ENCODE peak calls at places on chromosomes 6 and 20, in ten cellular contexts. Z, C, O, Y, R, J, D, A, K and B are unnamed samples.
A peak's percentile ranks its signal among the peaks of the same experiment; 100 is the strongest.

GRCh38 chr6:21886601-21887091 is 293.1 kb downstream of the SOX4 start:
- DNase-seq in C (no peak), J (no peak), A (no peak), D (no peak), K (no peak), R (no peak), Y (peak; percentile 4), Z (no peak), O (peak; percentile 53), B (no peak)

GRCh38 chr6:43972915-43973304 is 154.3 kb downstream of the MRPL14 start:
- DNase-seq in Z (peak; percentile 40), Y (peak; percentile 60), O (no peak), K (no peak), A (peak; percentile 18), J (peak; percentile 47), D (peak; percentile 16), C (peak; percentile 57), R (no peak), B (no peak)

GRCh38 chr6:130677766-130678165 is 149.4 kb upstream of the SMLR1 start:
- DNase-seq in D (no peak), J (no peak), Z (peak; percentile 50), C (no peak), K (no peak), A (no peak), O (no peak), R (no peak), Y (no peak), B (no peak)

GRCh38 chr6:87482382-87482781 is 9.6 kb downstream of the SLC35A1 start:
- DNase-seq in R (no peak), Z (no peak), K (no peak), Y (no peak), C (no peak), J (peak; percentile 35), A (no peak), D (no peak), O (no peak), B (no peak)

GRCh38 chr20:50194831-50195523 is 4.3 kb downstream of the CEBPB start:
- DNase-seq in C (no peak), K (no peak), Z (peak; percentile 46), D (no peak), Y (no peak), J (no peak), O (peak; percentile 47), A (no peak), R (no peak), B (no peak)

GRCh38 chr6:4506806-4507205 is 269.4 kb upstream of the CDYL start:
- DNase-seq in A (no peak), K (no peak), C (no peak), D (no peak), O (no peak), J (no peak), Z (no peak), Y (no peak), R (no peak), B (no peak)

GRCh38 chr6:106692112-106692822 is 62.9 kb downstream of the QRSL1 start:
- DNase-seq in R (no peak), Y (no peak), A (no peak), O (peak; percentile 28), K (no peak), Z (peak; percentile 70), D (peak; percentile 81), J (peak; percentile 51), C (peak; percentile 27), B (no peak)

GRCh38 chr20:13654463-13655023 is 15.8 kb upstream of the TASP1 start:
- DNase-seq in J (no peak), D (no peak), K (no peak), Z (no peak), O (no peak), A (no peak), Y (no peak), R (no peak), C (no peak), B (no peak)

GRCh38 chr6:92174398-92175073 is 1244.8 kb downstream of the EPHA7 start:
- DNase-seq in D (no peak), Z (no peak), R (no peak), J (no peak), Y (no peak), C (no peak), K (no peak), A (no peak), O (no peak), B (no peak)

GRCh38 chr6:20377623-20378265 is 23.9 kb upstream of the E2F3 start:
- DNase-seq in C (no peak), D (no peak), A (no peak), O (no peak), Y (no peak), Z (no peak), R (no peak), J (peak; percentile 37), K (peak; percentile 35), B (no peak)

GRCh38 chr6:135992739-135993138 is 141.2 kb downstream of the PDE7B start:
- DNase-seq in J (no peak), Y (no peak), Z (no peak), K (no peak), O (no peak), D (no peak), R (no peak), A (no peak), C (no peak), B (no peak)

GRCh38 chr20:46423882-46424482 is 17.6 kb upstream of the ELMO2 start:
- DNase-seq in J (no peak), A (no peak), Z (peak; percentile 38), K (no peak), C (no peak), D (no peak), Y (no peak), R (no peak), O (no peak), B (no peak)

GRCh38 chr6:5398530-5398929 is 137.2 kb downstream of the FARS2 start:
- DNase-seq in O (peak; percentile 39), K (peak; percentile 54), Z (peak; percentile 56), D (no peak), A (no peak), C (no peak), Y (no peak), R (peak; percentile 49), J (peak; percentile 64), B (no peak)

GRCh38 chr20:58878399-58878798 is 25.9 kb downstream of the GNAS start:
- DNase-seq in R (no peak), O (no peak), Z (no peak), K (no peak), A (no peak), C (no peak), D (no peak), Y (no peak), J (no peak), B (no peak)

GRCh38 chr20:58883243-58883691 is 30.8 kb downstream of the GNAS start:
- DNase-seq in A (no peak), O (no peak), Z (no peak), K (no peak), C (no peak), R (no peak), Y (peak; percentile 76), D (peak; percentile 44), J (no peak), B (no peak)

GRCh38 chr20:58882704-58883089 is 30.2 kb downstream of the GNAS start:
- DNase-seq in A (no peak), C (no peak), D (no peak), R (no peak), K (no peak), O (no peak), J (no peak), Y (no peak), Z (no peak), B (no peak)

GRCh38 chr20:58880441-58880840 is 27.9 kb downstream of the GNAS start:
- DNase-seq in Z (no peak), D (no peak), K (no peak), Y (no peak), J (no peak), A (no peak), O (no peak), C (no peak), R (no peak), B (no peak)

GRCh38 chr20:58880994-58881752 is 28.7 kb downstream of the GNAS start:
- DNase-seq in C (no peak), J (no peak), D (no peak), A (no peak), Y (no peak), O (no peak), Z (no peak), K (no peak), R (no peak), B (no peak)
- TF ChIP-seq CTCF in C (no peak), J (peak; percentile 55), D (peak; percentile 68), A (no peak), Y (no peak), O (peak; percentile 29), Z (peak; percentile 28), K (no peak), R (peak; percentile 24), B (peak; percentile 29)

GRCh38 chr6:149961728-149962425 is 1.9 kb upstream of the ULBP1 start:
- DNase-seq in C (no peak), Y (no peak), J (peak; percentile 61), D (peak; percentile 64), R (no peak), A (no peak), Z (peak; percentile 17), K (peak; percentile 57), O (peak; percentile 53), B (no peak)
- TF ChIP-seq CTCF in C (no peak), Y (peak; percentile 22), J (peak; percentile 42), D (peak; percentile 59), R (peak; percentile 23), A (no peak), Z (peak; percentile 42), K (peak; percentile 54), O (no peak), B (peak; percentile 26)

DNA sequence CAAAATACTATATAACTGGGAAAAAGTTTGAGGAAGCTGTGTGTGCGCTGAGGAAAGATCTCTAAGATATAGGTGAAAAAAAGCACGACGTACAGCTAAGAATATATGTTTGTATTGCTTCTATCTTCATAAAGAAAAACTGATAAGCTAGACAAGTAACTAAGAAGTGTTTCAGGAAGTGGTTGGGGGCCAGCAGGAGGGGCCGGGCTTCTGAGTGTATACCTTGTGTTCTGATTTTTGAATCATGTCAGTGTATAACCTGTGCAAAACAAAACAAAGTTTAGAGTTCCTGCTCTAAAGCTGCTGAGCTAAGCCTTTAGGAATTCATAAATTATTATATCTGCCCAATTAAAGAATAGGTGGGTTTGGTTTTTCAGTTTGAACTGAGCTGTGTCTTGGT is 7.9 kb upstream of the OSER1 start:
- DNase-seq in Y (no peak), R (no peak), K (no peak), C (no peak), D (no peak), Z (no peak), A (peak; percentile 71), O (no peak), J (no peak), B (no peak)
- TF ChIP-seq CTCF in Y (no peak), R (no peak), K (no peak), C (no peak), D (no peak), Z (no peak), A (no peak), O (no peak), J (no peak), B (no peak)

DNA sequence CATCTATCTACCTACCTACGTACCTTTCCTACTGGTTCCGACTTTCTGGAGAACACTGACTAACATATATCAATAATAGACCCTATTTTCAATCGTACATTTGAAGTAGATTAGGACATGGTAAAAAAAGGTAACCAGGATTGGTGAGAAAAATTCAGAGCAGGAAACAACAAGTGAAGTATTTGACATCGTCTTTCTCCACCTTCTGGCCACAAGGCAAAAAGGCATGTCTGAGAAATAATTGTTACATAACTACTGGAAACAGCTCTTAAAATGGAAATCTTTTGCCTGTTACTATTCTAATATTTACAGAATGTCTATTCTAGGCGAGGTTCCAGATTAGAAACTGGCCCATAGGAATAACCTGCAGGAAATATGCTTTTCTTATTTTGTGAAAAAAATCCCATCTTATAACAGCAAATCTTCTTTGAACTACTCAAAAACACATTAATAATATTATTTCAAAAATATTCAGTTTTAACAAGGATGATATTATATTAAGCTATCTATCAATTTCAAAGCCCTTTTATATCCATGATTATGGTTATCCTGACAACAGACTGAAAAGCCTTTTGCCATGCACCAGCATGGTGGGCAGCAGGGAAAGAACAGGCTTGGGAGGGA is 80.8 kb downstream of the RCAN2 start:
- DNase-seq in R (peak; percentile 38), J (peak; percentile 49), O (no peak), C (no peak), D (no peak), Y (no peak), K (peak; percentile 49), Z (peak; percentile 27), A (peak; percentile 21), B (no peak)
- TF ChIP-seq CTCF in R (peak; percentile 61), J (peak; percentile 78), O (no peak), C (peak; percentile 45), D (peak; percentile 69), Y (peak; percentile 58), K (peak; percentile 97), Z (peak; percentile 69), A (peak; percentile 79), B (peak; percentile 73)